ENCODE peak calls at places on chromosome 10, in ten cellular contexts. D, X, Y, T, B, W, O, L, A and Q are unnamed samples.

GRCh38 chr10:131790021-131790420 is 110.8 kb upstream of the PPP2R2D start:
- DNase-seq in D (no peak), X (no peak), T (no peak), Y (no peak), A (no peak), L (no peak), W (peak; percentile 21), B (no peak), O (no peak), Q (no peak)

GRCh38 chr10:7133270-7133669 is 277.6 kb downstream of the SFMBT2 start:
- DNase-seq in T (no peak), Y (no peak), L (no peak), A (no peak), X (no peak), B (no peak), O (no peak), D (no peak), W (peak; percentile 10), Q (no peak)

GRCh38 chr10:86291616-86292340 is 74.8 kb downstream of the GRID1 start:
- DNase-seq in O (no peak), D (no peak), A (no peak), X (peak; percentile 61), T (no peak), B (no peak), Y (no peak), L (peak; percentile 6), W (no peak), Q (peak; percentile 49)

GRCh38 chr10:121509776-121510175 is 88.5 kb downstream of the FGFR2 start:
- DNase-seq in L (no peak), B (no peak), X (no peak), D (no peak), A (no peak), O (no peak), W (no peak), T (no peak), Y (no peak), Q (no peak)

GRCh38 chr10:96740579-96741281 is 20.4 kb upstream of the PIK3AP1 start:
- DNase-seq in O (no peak), A (no peak), L (no peak), D (no peak), W (no peak), B (peak; percentile 17), X (peak; percentile 94), T (peak; percentile 87), Y (peak; percentile 41), Q (peak; percentile 65)

GRCh38 chr10:21524526-21525366 is 736 bp downstream of the SKIDA1 start:
- DNase-seq in T (peak; percentile 46), Y (no peak), O (no peak), L (no peak), B (no peak), A (peak; percentile 75), X (no peak), D (peak; percentile 29), W (peak; percentile 47), Q (no peak)

GRCh38 chr10:90921906-90922305 is 1.0 kb upstream of the ANKRD1 start:
- DNase-seq in D (no peak), O (no peak), Y (no peak), A (no peak), L (no peak), B (peak; percentile 55), T (no peak), W (no peak), X (no peak), Q (no peak)

GRCh38 chr10:33235271-33235884 is 99.1 kb downstream of the NRP1 start:
- DNase-seq in D (no peak), W (no peak), X (no peak), B (no peak), A (peak; percentile 52), O (no peak), L (no peak), T (no peak), Y (no peak), Q (no peak)

GRCh38 chr10:102853944-102854694 is at the start of gene BORCS7:
- DNase-seq in O (peak; percentile 85), T (peak; percentile 92), X (peak; percentile 96), L (peak; percentile 95), W (peak; percentile 94), D (peak; percentile 97), B (peak; percentile 95), Y (peak; percentile 89), A (peak; percentile 94), Q (peak; percentile 97)

GRCh38 chr10:5147255-5147980 is 37.5 kb downstream of the AKR1C8 start:
- DNase-seq in Y (no peak), W (peak; percentile 13), B (no peak), O (no peak), X (no peak), L (no peak), A (no peak), D (no peak), T (no peak), Q (no peak)

GRCh38 chr10:88113657-88114272 is 250.3 kb downstream of the PTEN start:
- DNase-seq in W (no peak), D (no peak), X (no peak), A (no peak), L (no peak), O (no peak), B (no peak), T (no peak), Y (no peak), Q (no peak)

GRCh38 chr10:33116293-33116697 is 158.3 kb upstream of the ITGB1 start:
- DNase-seq in B (no peak), L (peak; percentile 23), O (no peak), Y (no peak), A (peak; percentile 81), T (no peak), W (peak; percentile 48), X (no peak), D (no peak), Q (no peak)

GRCh38 chr10:102342958-102343357 is 52.5 kb upstream of the NFKB2 start:
- DNase-seq in A (peak; percentile 77), W (no peak), L (no peak), O (no peak), D (no peak), X (no peak), T (no peak), B (no peak), Y (no peak), Q (no peak)

GRCh38 chr10:54985732-54986131 is 184.7 kb upstream of the PCDH15 start:
- DNase-seq in W (peak; percentile 7), O (no peak), T (no peak), X (no peak), Y (no peak), L (no peak), B (no peak), D (no peak), A (peak; percentile 21), Q (no peak)

GRCh38 chr10:82319046-82319445 is 444.1 kb downstream of the NRG3 start:
- DNase-seq in W (no peak), O (no peak), B (no peak), A (no peak), Y (no peak), L (no peak), T (no peak), D (no peak), X (no peak), Q (no peak)

GRCh38 chr10:133169173-133169947 is 9.3 kb downstream of the KNDC1 start:
- DNase-seq in O (no peak), A (no peak), X (no peak), T (no peak), B (no peak), W (no peak), L (no peak), D (no peak), Y (no peak), Q (no peak)

GRCh38 chr10:106857213-106857612 is 307.3 kb downstream of the SORCS1 start:
- DNase-seq in X (no peak), L (no peak), W (no peak), Y (no peak), A (no peak), B (no peak), O (no peak), D (no peak), T (no peak), Q (no peak)

GRCh38 chr10:61795147-61795546 is 106.4 kb upstream of the ARID5B start:
- DNase-seq in L (no peak), X (no peak), T (no peak), A (no peak), Y (no peak), D (no peak), O (no peak), W (no peak), B (no peak), Q (no peak)

GRCh38 chr10:86857097-86857825 is 100.2 kb downstream of the MMRN2 start:
- DNase-seq in B (no peak), D (no peak), W (no peak), Y (no peak), A (peak; percentile 31), X (no peak), L (no peak), O (no peak), T (no peak), Q (no peak)

DNA sequence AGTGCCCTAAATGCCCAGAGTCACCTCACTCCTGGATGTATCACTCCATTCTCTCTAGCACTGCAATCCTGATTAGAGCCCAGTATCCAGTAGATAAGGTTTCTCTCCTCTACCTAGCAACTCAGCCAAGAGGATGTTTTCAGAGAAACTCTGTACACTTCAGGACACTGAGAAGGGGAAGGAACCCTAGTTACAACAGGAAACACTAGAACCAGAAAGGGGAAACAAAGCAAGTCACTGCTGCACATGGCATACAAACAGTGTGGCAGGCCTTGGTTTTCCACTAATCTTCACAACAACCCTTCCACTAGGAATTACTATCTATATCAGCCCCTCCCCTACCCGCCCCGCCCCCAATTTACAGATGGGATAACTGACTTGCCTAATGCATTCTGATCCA is 1.6 kb downstream of the FAM204A start:
- DNase-seq in B (no peak), L (no peak), D (no peak), T (no peak), X (no peak), O (no peak), W (peak; percentile 12), Y (no peak), A (peak; percentile 14), Q (no peak)
- H3K4me3 ChIP-seq in B (no peak overlapping the region), L (no peak overlapping the region), D (no peak overlapping the region), T (peak overlapping the region; percentile 98), X (peak overlapping the region; percentile 2), O (no peak overlapping the region), W (no peak overlapping the region), Y (peak overlapping the region; percentile 78), A (no peak overlapping the region), Q (no peak overlapping the region)

GRCh38 chr10:15859531-15859864 is 809 bp downstream of the MINDY3 start:
- DNase-seq in W (no peak), O (no peak), D (no peak), A (no peak), Y (no peak), X (no peak), B (no peak), L (no peak), T (no peak), Q (no peak)
- H3K36me3 ChIP-seq in W (peaks cover 1% of the 10 kb centered on the region), O (no peaks in the 10 kb centered on the region), D (no peaks in the 10 kb centered on the region), A (no peaks in the 10 kb centered on the region), Y (no peaks in the 10 kb centered on the region), X (no peaks in the 10 kb centered on the region), B (no peaks in the 10 kb centered on the region), L (no peaks in the 10 kb centered on the region), T (no peaks in the 10 kb centered on the region), Q (no peaks in the 10 kb centered on the region)

GRCh38 chr10:110501142-110501937 is 3.6 kb downstream of the DUSP5 start:
- DNase-seq in A (peak; percentile 92), L (peak; percentile 94), D (peak; percentile 44), W (peak; percentile 94), B (peak; percentile 60), O (no peak), X (peak; percentile 85), Y (peak; percentile 87), T (peak; percentile 91), Q (peak; percentile 94)
- H3K4me1 ChIP-seq in A (peaks cover 75% of the 10 kb centered on the region), L (peaks cover 8% of the 10 kb centered on the region), D (no peaks in the 10 kb centered on the region), W (peaks cover 31% of the 10 kb centered on the region), B (peaks cover 8% of the 10 kb centered on the region), O (peaks cover 79% of the 10 kb centered on the region), X (peaks cover 94% of the 10 kb centered on the region), Y (peaks cover 43% of the 10 kb centered on the region), T (peaks cover 89% of the 10 kb centered on the region), Q (peaks cover 89% of the 10 kb centered on the region)

GRCh38 chr10:46285300-46285699 is 1.5 kb upstream of the ANTXRL start:
- DNase-seq in B (no peak), X (no peak), L (no peak), W (no peak), O (no peak), A (no peak), T (no peak), D (no peak), Y (no peak), Q (no peak)
- H3K4me3 ChIP-seq in B (peak overlapping the region; percentile 81), X (peak overlapping the region; percentile 71), L (peak overlapping the region; percentile 43), W (peak overlapping the region; percentile 61), O (peak overlapping the region; percentile 61), A (peak overlapping the region; percentile 74), T (peak overlapping the region; percentile 74), D (peak overlapping the region; percentile 52), Y (peak overlapping the region; percentile 82), Q (peak overlapping the region; percentile 48)